ENCODE peak calls at places on chromosomes 12 and 14, in ten cellular contexts. One of them, this sample, is unnamed.

GRCh38 chr12:66688836-66689439 is 10.1 kb upstream of the GRIP1 start:
- DNase-seq in HS-5: no peak
- DNase-seq in cardiac muscle cell: peak; percentile 46
- DNase-seq in SW480: peak; percentile 67
- DNase-seq in activated CD4-positive, alpha-beta T cell treated with anti-CD3 and anti-CD28 coated beads, Interleukin-2, amount 10 ng/mL, durations not matched to agents 7 days and 5 days: peak; percentile 46
- DNase-seq in frontal cortex: peak; percentile 10
- DNase-seq in mesenchymal stem cell: peak; percentile 20
- DNase-seq in mammary epithelial cell: peak; percentile 44
- DNase-seq in COLO829: peak; percentile 58
- DNase-seq in stromal cell of bone marrow: no peak
- DNase-seq in this sample: peak; percentile 18

GRCh38 chr12:111444314-111444705 is 38.6 kb downstream of the SH2B3 start:
- DNase-seq in HS-5: no peak
- DNase-seq in cardiac muscle cell: no peak
- DNase-seq in SW480: peak; percentile 89
- DNase-seq in activated CD4-positive, alpha-beta T cell treated with anti-CD3 and anti-CD28 coated beads, Interleukin-2, amount 10 ng/mL, durations not matched to agents 7 days and 5 days: peak; percentile 59
- DNase-seq in frontal cortex: no peak
- DNase-seq in mesenchymal stem cell: peak; percentile 70
- DNase-seq in mammary epithelial cell: peak; percentile 27
- DNase-seq in COLO829: no peak
- DNase-seq in stromal cell of bone marrow: no peak
- DNase-seq in this sample: no peak

GRCh38 chr12:39297946-39298345 is 145.0 kb downstream of the KIF21A start:
- DNase-seq in HS-5: no peak
- DNase-seq in cardiac muscle cell: no peak
- DNase-seq in SW480: no peak
- DNase-seq in activated CD4-positive, alpha-beta T cell treated with anti-CD3 and anti-CD28 coated beads, Interleukin-2, amount 10 ng/mL, durations not matched to agents 7 days and 5 days: no peak
- DNase-seq in frontal cortex: no peak
- DNase-seq in mesenchymal stem cell: peak; percentile 23
- DNase-seq in mammary epithelial cell: no peak
- DNase-seq in COLO829: no peak
- DNase-seq in stromal cell of bone marrow: no peak
- DNase-seq in this sample: no peak

GRCh38 chr12:104643921-104644669 is 187.3 kb downstream of the CHST11 start:
- DNase-seq in HS-5: no peak
- DNase-seq in cardiac muscle cell: no peak
- DNase-seq in SW480: no peak
- DNase-seq in activated CD4-positive, alpha-beta T cell treated with anti-CD3 and anti-CD28 coated beads, Interleukin-2, amount 10 ng/mL, durations not matched to agents 7 days and 5 days: no peak
- DNase-seq in frontal cortex: no peak
- DNase-seq in mesenchymal stem cell: no peak
- DNase-seq in mammary epithelial cell: no peak
- DNase-seq in COLO829: no peak
- DNase-seq in stromal cell of bone marrow: no peak
- DNase-seq in this sample: no peak

GRCh38 chr12:52007158-52007921 is 594 bp downstream of the TAMALIN start:
- DNase-seq in HS-5: no peak
- DNase-seq in cardiac muscle cell: peak; percentile 48
- DNase-seq in SW480: no peak
- DNase-seq in activated CD4-positive, alpha-beta T cell treated with anti-CD3 and anti-CD28 coated beads, Interleukin-2, amount 10 ng/mL, durations not matched to agents 7 days and 5 days: peak; percentile 34
- DNase-seq in frontal cortex: no peak
- DNase-seq in mesenchymal stem cell: peak; percentile 35
- DNase-seq in mammary epithelial cell: no peak
- DNase-seq in COLO829: no peak
- DNase-seq in stromal cell of bone marrow: no peak
- DNase-seq in this sample: peak; percentile 41

GRCh38 chr12:30796508-30796780 is 41.7 kb upstream of the CAPRIN2 start:
- DNase-seq in HS-5: no peak
- DNase-seq in cardiac muscle cell: peak; percentile 73
- DNase-seq in SW480: peak; percentile 63
- DNase-seq in activated CD4-positive, alpha-beta T cell treated with anti-CD3 and anti-CD28 coated beads, Interleukin-2, amount 10 ng/mL, durations not matched to agents 7 days and 5 days: no peak
- DNase-seq in frontal cortex: peak; percentile 34
- DNase-seq in mesenchymal stem cell: no peak
- DNase-seq in mammary epithelial cell: no peak
- DNase-seq in COLO829: no peak
- DNase-seq in stromal cell of bone marrow: no peak
- DNase-seq in this sample: no peak

GRCh38 chr14:27049611-27050172 is 451.9 kb upstream of the NOVA1 start:
- DNase-seq in HS-5: no peak
- DNase-seq in cardiac muscle cell: no peak
- DNase-seq in SW480: no peak
- DNase-seq in activated CD4-positive, alpha-beta T cell treated with anti-CD3 and anti-CD28 coated beads, Interleukin-2, amount 10 ng/mL, durations not matched to agents 7 days and 5 days: no peak
- DNase-seq in frontal cortex: no peak
- DNase-seq in mesenchymal stem cell: no peak
- DNase-seq in mammary epithelial cell: no peak
- DNase-seq in COLO829: no peak
- DNase-seq in stromal cell of bone marrow: no peak
- DNase-seq in this sample: no peak

GRCh38 chr14:92906420-92906819 is 16.5 kb upstream of the CHGA start:
- DNase-seq in HS-5: no peak
- DNase-seq in cardiac muscle cell: no peak
- DNase-seq in SW480: no peak
- DNase-seq in activated CD4-positive, alpha-beta T cell treated with anti-CD3 and anti-CD28 coated beads, Interleukin-2, amount 10 ng/mL, durations not matched to agents 7 days and 5 days: no peak
- DNase-seq in frontal cortex: no peak
- DNase-seq in mesenchymal stem cell: no peak
- DNase-seq in mammary epithelial cell: no peak
- DNase-seq in COLO829: no peak
- DNase-seq in stromal cell of bone marrow: no peak
- DNase-seq in this sample: no peak

GRCh38 chr14:61343991-61344405 is 22.6 kb downstream of the PRKCH start:
- DNase-seq in HS-5: no peak
- DNase-seq in cardiac muscle cell: no peak
- DNase-seq in SW480: no peak
- DNase-seq in activated CD4-positive, alpha-beta T cell treated with anti-CD3 and anti-CD28 coated beads, Interleukin-2, amount 10 ng/mL, durations not matched to agents 7 days and 5 days: peak; percentile 36
- DNase-seq in frontal cortex: no peak
- DNase-seq in mesenchymal stem cell: no peak
- DNase-seq in mammary epithelial cell: no peak
- DNase-seq in COLO829: no peak
- DNase-seq in stromal cell of bone marrow: no peak
- DNase-seq in this sample: no peak

GRCh38 chr14:93304771-93305170 is 28.1 kb downstream of the BTBD7 start:
- DNase-seq in HS-5: no peak
- DNase-seq in cardiac muscle cell: peak; percentile 12
- DNase-seq in SW480: no peak
- DNase-seq in activated CD4-positive, alpha-beta T cell treated with anti-CD3 and anti-CD28 coated beads, Interleukin-2, amount 10 ng/mL, durations not matched to agents 7 days and 5 days: no peak
- DNase-seq in frontal cortex: no peak
- DNase-seq in mesenchymal stem cell: peak; percentile 63
- DNase-seq in mammary epithelial cell: peak; percentile 23
- DNase-seq in COLO829: peak; percentile 4
- DNase-seq in stromal cell of bone marrow: no peak
- DNase-seq in this sample: no peak

GRCh38 chr12:58914457-58914856 is 5.8 kb downstream of the LRIG3 start:
- DNase-seq in HS-5: no peak
- DNase-seq in cardiac muscle cell: no peak
- DNase-seq in SW480: no peak
- DNase-seq in activated CD4-positive, alpha-beta T cell treated with anti-CD3 and anti-CD28 coated beads, Interleukin-2, amount 10 ng/mL, durations not matched to agents 7 days and 5 days: no peak
- DNase-seq in frontal cortex: no peak
- DNase-seq in mesenchymal stem cell: no peak
- DNase-seq in mammary epithelial cell: no peak
- DNase-seq in COLO829: no peak
- DNase-seq in stromal cell of bone marrow: no peak
- DNase-seq in this sample: no peak

GRCh38 chr12:76259660-76260389 is 88.4 kb downstream of the BBS10 start:
- DNase-seq in HS-5: peak; percentile 78
- DNase-seq in cardiac muscle cell: peak; percentile 90
- DNase-seq in SW480: no peak
- DNase-seq in activated CD4-positive, alpha-beta T cell treated with anti-CD3 and anti-CD28 coated beads, Interleukin-2, amount 10 ng/mL, durations not matched to agents 7 days and 5 days: no peak
- DNase-seq in frontal cortex: no peak
- DNase-seq in mesenchymal stem cell: peak; percentile 85
- DNase-seq in mammary epithelial cell: peak; percentile 83
- DNase-seq in COLO829: peak; percentile 48
- DNase-seq in stromal cell of bone marrow: peak; percentile 63
- DNase-seq in this sample: no peak

GRCh38 chr12:110658882-110659281 is 30.0 kb downstream of the HVCN1 start:
- DNase-seq in HS-5: no peak
- DNase-seq in cardiac muscle cell: no peak
- DNase-seq in SW480: no peak
- DNase-seq in activated CD4-positive, alpha-beta T cell treated with anti-CD3 and anti-CD28 coated beads, Interleukin-2, amount 10 ng/mL, durations not matched to agents 7 days and 5 days: no peak
- DNase-seq in frontal cortex: no peak
- DNase-seq in mesenchymal stem cell: no peak
- DNase-seq in mammary epithelial cell: no peak
- DNase-seq in COLO829: no peak
- DNase-seq in stromal cell of bone marrow: no peak
- DNase-seq in this sample: no peak

GRCh38 chr12:120079352-120080042 is 37.1 kb downstream of the RAB35 start:
- DNase-seq in HS-5: no peak
- DNase-seq in cardiac muscle cell: no peak
- DNase-seq in SW480: peak; percentile 11
- DNase-seq in activated CD4-positive, alpha-beta T cell treated with anti-CD3 and anti-CD28 coated beads, Interleukin-2, amount 10 ng/mL, durations not matched to agents 7 days and 5 days: no peak
- DNase-seq in frontal cortex: no peak
- DNase-seq in mesenchymal stem cell: no peak
- DNase-seq in mammary epithelial cell: peak; percentile 65
- DNase-seq in COLO829: no peak
- DNase-seq in stromal cell of bone marrow: no peak
- DNase-seq in this sample: no peak

GRCh38 chr14:65206448-65207096 is 104.3 kb upstream of the MAX start:
- DNase-seq in HS-5: peak; percentile 52
- DNase-seq in cardiac muscle cell: no peak
- DNase-seq in SW480: no peak
- DNase-seq in activated CD4-positive, alpha-beta T cell treated with anti-CD3 and anti-CD28 coated beads, Interleukin-2, amount 10 ng/mL, durations not matched to agents 7 days and 5 days: peak; percentile 27
- DNase-seq in frontal cortex: no peak
- DNase-seq in mesenchymal stem cell: peak; percentile 52
- DNase-seq in mammary epithelial cell: peak; percentile 80
- DNase-seq in COLO829: no peak
- DNase-seq in stromal cell of bone marrow: peak; percentile 72
- DNase-seq in this sample: no peak

GRCh38 chr12:92466391-92467305 is 236.1 kb upstream of the PLEKHG7 start:
- DNase-seq in HS-5: no peak
- DNase-seq in cardiac muscle cell: no peak
- DNase-seq in SW480: no peak
- DNase-seq in activated CD4-positive, alpha-beta T cell treated with anti-CD3 and anti-CD28 coated beads, Interleukin-2, amount 10 ng/mL, durations not matched to agents 7 days and 5 days: no peak
- DNase-seq in frontal cortex: no peak
- DNase-seq in mesenchymal stem cell: peak; percentile 73
- DNase-seq in mammary epithelial cell: no peak
- DNase-seq in COLO829: no peak
- DNase-seq in stromal cell of bone marrow: no peak
- DNase-seq in this sample: no peak

GRCh38 chr12:6845395-6845794 is 4.7 kb downstream of the GNB3 start:
- DNase-seq in HS-5: no peak
- DNase-seq in cardiac muscle cell: no peak
- DNase-seq in SW480: no peak
- DNase-seq in activated CD4-positive, alpha-beta T cell treated with anti-CD3 and anti-CD28 coated beads, Interleukin-2, amount 10 ng/mL, durations not matched to agents 7 days and 5 days: no peak
- DNase-seq in frontal cortex: no peak
- DNase-seq in mesenchymal stem cell: no peak
- DNase-seq in mammary epithelial cell: no peak
- DNase-seq in COLO829: no peak
- DNase-seq in stromal cell of bone marrow: no peak
- DNase-seq in this sample: no peak

GRCh38 chr12:52715416-52715815 is 12.1 kb upstream of the KRT77 start:
- DNase-seq in HS-5: no peak
- DNase-seq in cardiac muscle cell: no peak
- DNase-seq in SW480: no peak
- DNase-seq in activated CD4-positive, alpha-beta T cell treated with anti-CD3 and anti-CD28 coated beads, Interleukin-2, amount 10 ng/mL, durations not matched to agents 7 days and 5 days: no peak
- DNase-seq in frontal cortex: no peak
- DNase-seq in mesenchymal stem cell: no peak
- DNase-seq in mammary epithelial cell: peak; percentile 4
- DNase-seq in COLO829: no peak
- DNase-seq in stromal cell of bone marrow: no peak
- DNase-seq in this sample: no peak

GRCh38 chr14:41986083-41986645 is 379.5 kb downstream of the LRFN5 start:
- DNase-seq in HS-5: no peak
- DNase-seq in cardiac muscle cell: no peak
- DNase-seq in SW480: no peak
- DNase-seq in activated CD4-positive, alpha-beta T cell treated with anti-CD3 and anti-CD28 coated beads, Interleukin-2, amount 10 ng/mL, durations not matched to agents 7 days and 5 days: no peak
- DNase-seq in frontal cortex: no peak
- DNase-seq in mesenchymal stem cell: no peak
- DNase-seq in mammary epithelial cell: no peak
- DNase-seq in COLO829: no peak
- DNase-seq in stromal cell of bone marrow: no peak
- DNase-seq in this sample: no peak

GRCh38 chr12:52280796-52281560 is 6.5 kb downstream of the KRT86 start:
- DNase-seq in HS-5: peak; percentile 95
- DNase-seq in cardiac muscle cell: peak; percentile 99
- DNase-seq in SW480: peak; percentile 97
- DNase-seq in activated CD4-positive, alpha-beta T cell treated with anti-CD3 and anti-CD28 coated beads, Interleukin-2, amount 10 ng/mL, durations not matched to agents 7 days and 5 days: no peak
- DNase-seq in frontal cortex: no peak
- DNase-seq in mesenchymal stem cell: peak; percentile 94
- DNase-seq in mammary epithelial cell: peak; percentile 99
- DNase-seq in COLO829: peak; percentile 49
- DNase-seq in stromal cell of bone marrow: peak; percentile 98
- DNase-seq in this sample: no peak

GRCh38 chr12:15497621-15498285 is 175.4 kb downstream of the PTPRO start:
- DNase-seq in HS-5: no peak
- DNase-seq in cardiac muscle cell: no peak
- DNase-seq in SW480: no peak
- DNase-seq in activated CD4-positive, alpha-beta T cell treated with anti-CD3 and anti-CD28 coated beads, Interleukin-2, amount 10 ng/mL, durations not matched to agents 7 days and 5 days: no peak
- DNase-seq in frontal cortex: no peak
- DNase-seq in mesenchymal stem cell: no peak
- DNase-seq in mammary epithelial cell: no peak
- DNase-seq in COLO829: no peak
- DNase-seq in stromal cell of bone marrow: no peak
- DNase-seq in this sample: no peak

GRCh38 chr12:28290262-28290661 is 100.0 kb downstream of the CCDC91 start:
- DNase-seq in HS-5: no peak
- DNase-seq in cardiac muscle cell: no peak
- DNase-seq in SW480: no peak
- DNase-seq in activated CD4-positive, alpha-beta T cell treated with anti-CD3 and anti-CD28 coated beads, Interleukin-2, amount 10 ng/mL, durations not matched to agents 7 days and 5 days: no peak
- DNase-seq in frontal cortex: no peak
- DNase-seq in mesenchymal stem cell: no peak
- DNase-seq in mammary epithelial cell: no peak
- DNase-seq in COLO829: no peak
- DNase-seq in stromal cell of bone marrow: no peak
- DNase-seq in this sample: no peak

This sample was measured in T follicular helper cell.